ENCODE peak calls at places on chromosome 5, in six cellular contexts. Z is brain microvascular endothelial cell; N is A549; P is fibroblast of lung; M is CD8-positive, alpha-beta T cell; S is lung. I is an unnamed sample.

GRCh38 chr5:53249529-53249928 is 140.0 kb upstream of the MOCS2 start:
- DNase-seq in Z (peak), S (no peak), P (peak), N (peak), M (no peak), I (peak)

GRCh38 chr5:157613385-157614245 is 38.0 kb upstream of the ADAM19 start:
- DNase-seq in N (no peak), P (no peak), S (no peak), M (no peak), Z (no peak), I (no peak)

GRCh38 chr5:134610715-134611114 is 21.9 kb downstream of the SAR1B start:
- DNase-seq in M (no peak), S (no peak), P (no peak), N (no peak), Z (no peak), I (no peak)

GRCh38 chr5:337565-338130 is 16.1 kb downstream of the AHRR start:
- DNase-seq in N (peak), Z (peak), M (no peak), S (no peak), P (peak), I (no peak)

GRCh38 chr5:132269635-132270344 is 12.3 kb downstream of the PDLIM4 start:
- DNase-seq in M (peak), N (no peak), P (peak), Z (no peak), S (no peak), I (no peak)

GRCh38 chr5:173205921-173206320 is 29.1 kb downstream of the NKX2-5 start:
- DNase-seq in M (no peak), N (no peak), S (no peak), P (no peak), Z (no peak), I (no peak)

GRCh38 chr5:73454379-73455036 is 5.9 kb upstream of the FOXD1 start:
- DNase-seq in M (no peak), N (no peak), Z (peak), P (peak), S (peak), I (no peak)

GRCh38 chr5:133680830-133681555 is 68.7 kb upstream of the FSTL4 start:
- DNase-seq in M (peak), P (no peak), N (no peak), S (no peak), Z (no peak), I (no peak)

GRCh38 chr5:135342227-135342859 is 56.7 kb downstream of the MACROH2A1 start:
- DNase-seq in S (no peak), Z (no peak), M (no peak), P (no peak), N (no peak), I (no peak)

GRCh38 chr5:172714491-172715420 is 56.2 kb downstream of the DUSP1 start:
- DNase-seq in M (peak), N (peak), S (peak), P (peak), Z (peak), I (no peak)

GRCh38 chr5:169581580-169582227 is 1.9 kb upstream of the SPDL1 start:
- DNase-seq in Z (peak), S (peak), N (peak), M (peak), P (peak), I (no peak)

GRCh38 chr5:132679166-132679565 is 5.4 kb downstream of the IL4 start:
- DNase-seq in S (no peak), M (no peak), N (no peak), P (no peak), Z (no peak), I (no peak)

GRCh38 chr5:39503148-39503547 is 78.4 kb upstream of the DAB2 start:
- DNase-seq in Z (no peak), P (peak), M (no peak), N (no peak), S (peak), I (no peak)

GRCh38 chr5:155116456-155117251 is 103.1 kb downstream of the KIF4B start:
- DNase-seq in Z (no peak), M (no peak), N (no peak), P (no peak), S (no peak), I (no peak)

GRCh38 chr5:142576303-142576702 is 109.6 kb downstream of the FGF1 start:
- DNase-seq in N (no peak), M (no peak), S (no peak), P (no peak), Z (no peak), I (no peak)

GRCh38 chr5:177339107-177339638 is 12.3 kb downstream of the LMAN2 start:
- DNase-seq in P (no peak), M (no peak), Z (no peak), S (no peak), N (no peak), I (no peak)

GRCh38 chr5:178230879-178231735 is 1.5 kb downstream of the PHYKPL start:
- DNase-seq in P (peak), M (no peak), S (no peak), N (no peak), Z (peak), I (no peak)

GRCh38 chr5:902129-902916 is 9.6 kb downstream of the TRIP13 start:
- DNase-seq in Z (no peak), M (peak), S (no peak), N (no peak), P (no peak), I (no peak)

GRCh38 chr5:141822134-141822533 is 56.1 kb downstream of the PCDH1 start:
- DNase-seq in M (no peak), N (no peak), P (peak), Z (no peak), S (no peak), I (no peak)

GRCh38 chr5:150142800-150143724 is 12.6 kb downstream of the PDGFRB start:
- DNase-seq in P (peak), N (peak), Z (peak), M (no peak), S (peak), I (no peak)
- H3K4me3 ChIP-seq in P (no peak), N (no peak), Z (no peak), M (no peak), S (no peak), I (peak)

DNA sequence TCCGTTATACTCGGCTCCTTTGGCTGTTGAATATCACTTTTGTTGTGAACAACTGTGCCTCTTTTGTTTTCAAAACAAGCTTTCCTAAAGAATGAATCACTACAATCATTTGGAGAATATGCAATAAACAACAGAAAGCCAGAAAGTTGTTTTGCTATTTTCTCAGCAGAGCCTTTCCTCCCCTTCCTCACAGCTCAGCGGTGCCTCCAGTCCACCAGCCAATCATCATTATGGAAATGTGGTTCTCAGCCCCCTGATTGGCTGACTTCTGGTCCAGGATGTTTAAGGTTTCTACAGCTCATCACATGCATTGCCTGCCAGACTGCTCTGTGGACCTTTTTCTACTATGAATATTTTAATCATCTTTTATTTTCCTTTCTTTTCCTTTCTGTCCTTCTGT is 9.1 kb upstream of the ZNF608 start:
- DNase-seq in M (no peak), Z (no peak), S (no peak), P (peak), N (peak), I (no peak)
- TF ChIP-seq CTCF in M (no peak), Z (no peak), S (no peak), P (no peak), N (no peak), I (no peak)

GRCh38 chr5:79873216-79873615 is 117.8 kb downstream of the MTX3 start:
- DNase-seq in M (no peak), N (no peak), Z (no peak), P (no peak), S (no peak), I (no peak)

GRCh38 chr5:79872309-79872708 is 118.8 kb downstream of the MTX3 start:
- DNase-seq in P (no peak), Z (no peak), M (no peak), S (no peak), N (no peak), I (no peak)

GRCh38 chr5:79875230-79875629 is 115.8 kb downstream of the MTX3 start:
- DNase-seq in Z (no peak), M (no peak), N (no peak), P (no peak), S (no peak), I (no peak)

GRCh38 chr5:79868271-79868670 is 122.8 kb downstream of the MTX3 start:
- DNase-seq in N (no peak), P (no peak), Z (no peak), M (no peak), S (no peak), I (no peak)

DNA sequence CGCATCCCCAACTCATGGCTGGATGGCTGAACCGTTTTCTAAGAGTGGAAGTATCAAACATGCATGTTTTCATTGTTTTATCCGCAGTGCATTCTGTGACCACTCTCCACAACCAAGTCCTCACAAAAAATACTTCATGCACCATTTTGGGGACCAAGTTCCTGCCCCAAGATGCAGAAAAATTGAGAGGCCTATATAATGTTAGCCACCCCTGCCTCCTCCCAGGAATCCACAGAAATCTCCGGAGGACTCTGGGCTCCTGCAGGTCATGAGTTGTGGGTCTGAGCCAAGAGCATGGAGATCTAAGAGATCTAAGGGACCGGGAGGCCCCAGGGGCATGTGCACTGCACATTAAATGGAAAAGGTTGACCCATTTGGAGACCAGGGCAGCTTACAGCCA is 119.3 kb downstream of the MTX3 start:
- DNase-seq in N (no peak), S (no peak), P (no peak), M (no peak), Z (no peak), I (no peak)
- H3K4me3 ChIP-seq in N (no peak), S (no peak), P (no peak), M (no peak), Z (no peak), I (no peak)

DNA sequence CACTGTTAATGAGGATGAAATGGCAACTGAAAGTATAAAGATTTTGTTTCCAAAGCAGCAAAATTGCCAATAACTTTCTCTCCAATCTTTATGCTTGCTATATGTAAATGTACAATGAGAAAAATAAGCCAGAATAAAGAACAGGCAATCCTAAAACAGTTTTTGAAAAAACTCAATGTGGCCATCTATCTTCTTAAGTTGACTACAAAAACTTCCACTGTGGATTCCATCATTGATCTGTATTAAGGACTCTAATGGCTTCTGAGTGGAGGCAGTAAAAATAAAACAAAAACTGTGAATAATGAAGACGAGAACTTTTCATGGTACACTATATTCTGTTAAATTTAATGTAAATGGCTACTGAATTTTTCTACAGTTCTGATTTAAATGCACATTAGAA is 382.9 kb downstream of the TMEM232 start:
- DNase-seq in S (no peak), P (peak), Z (no peak), M (no peak), N (no peak), I (no peak)
- TF ChIP-seq CTCF in S (no peak), P (peak), Z (no peak), M (no peak), N (no peak), I (no peak)

GRCh38 chr5:14667290-14667689 is 2.8 kb downstream of the OTULIN start:
- DNase-seq in P (no peak), N (no peak), S (no peak), Z (no peak), M (no peak), I (no peak)
- H3K4me3 ChIP-seq in P (no peak), N (no peak), S (no peak), Z (no peak), M (peak), I (no peak)

I was measured in AG04449.